ENCODE peak calls at places on chromosomes 12 and 14, in five cellular contexts. P is NCI-H1105, Z is neural crest cell, F is NCI-H1092, V is foreskin fibroblast. J is an unnamed sample.

GRCh38 chr12:72471806-72472205 is 199.6 kb downstream of the TRHDE start:
- DNase-seq in P (no peak), Z (no peak), F (no peak), V (no peak), J (no peak)

GRCh38 chr12:47094804-47095203 is 15.0 kb upstream of the AMIGO2 start:
- DNase-seq in P (no peak), Z (no peak), F (no peak), V (no peak), J (no peak)

GRCh38 chr14:99391671-99392070 is 89.0 kb downstream of the SETD3 start:
- DNase-seq in P (no peak), Z (no peak), F (no peak), V (peak; percentile 74), J (no peak)

GRCh38 chr12:81128930-81129554 is 51.2 kb downstream of the ACSS3 start:
- DNase-seq in P (peak; percentile 54), Z (peak; percentile 14), F (peak; percentile 17), V (peak; percentile 24), J (peak; percentile 62)

GRCh38 chr12:34108967-34109366 is 86.7 kb downstream of the ALG10 start:
- DNase-seq in P (no peak), Z (no peak), F (no peak), V (no peak), J (no peak)

GRCh38 chr12:8681129-8681902 is 16.5 kb upstream of the RIMKLB start:
- DNase-seq in P (peak; percentile 8), Z (no peak), F (no peak), V (peak; percentile 27), J (peak; percentile 98)

GRCh38 chr12:53049582-53050318 is at the start of gene TNS2:
- DNase-seq in P (no peak), Z (no peak), F (no peak), V (peak; percentile 80), J (peak; percentile 66)

GRCh38 chr14:102776761-102777710 is at the start of gene TRAF3:
- DNase-seq in P (no peak), Z (peak; percentile 30), F (no peak), V (peak; percentile 68), J (peak; percentile 72)

GRCh38 chr12:70920251-70920851 is at the start of gene PTPRR:
- DNase-seq in P (peak; percentile 52), Z (peak; percentile 23), F (peak; percentile 10), V (no peak), J (peak; percentile 1)

GRCh38 chr14:91649930-91650329 is 82.0 kb downstream of the CATSPERB start:
- DNase-seq in P (no peak), Z (no peak), F (no peak), V (peak; percentile 28), J (peak; percentile 66)

GRCh38 chr12:41697161-41697560 is 447.5 kb downstream of the GXYLT1 start:
- DNase-seq in P (no peak), Z (no peak), F (no peak), V (no peak), J (no peak)

GRCh38 chr12:115960868-115961802 is 316.4 kb downstream of the MED13L start:
- DNase-seq in P (no peak), Z (no peak), F (no peak), V (no peak), J (no peak)

GRCh38 chr12:89949457-89950195 is 241.0 kb upstream of the ATP2B1 start:
- DNase-seq in P (no peak), Z (no peak), F (peak; percentile 6), V (peak; percentile 35), J (peak; percentile 77)

GRCh38 chr12:39123580-39123979 is 218.2 kb upstream of the CPNE8 start:
- DNase-seq in P (no peak), Z (no peak), F (no peak), V (no peak), J (no peak)

GRCh38 chr14:67883717-67884116 is 64.1 kb downstream of the RAD51B start:
- DNase-seq in P (no peak), Z (no peak), F (no peak), V (no peak), J (peak; percentile 59)

GRCh38 chr14:74952697-74953484 is 2.5 kb downstream of the PGF start:
- DNase-seq in P (peak; percentile 20), Z (no peak), F (no peak), V (no peak), J (no peak)

GRCh38 chr14:61661471-61661988 is 33.8 kb upstream of the HIF1A start:
- DNase-seq in P (no peak), Z (no peak), F (no peak), V (no peak), J (peak; percentile 94)

GRCh38 chr12:9810721-9811120 is 16.6 kb upstream of the KLRF1 start:
- DNase-seq in P (no peak), Z (no peak), F (no peak), V (peak; percentile 20), J (no peak)

GRCh38 chr12:76666272-76666845 is 97.6 kb upstream of the ZDHHC17 start:
- DNase-seq in P (peak; percentile 23), Z (no peak), F (no peak), V (no peak), J (no peak)

GRCh38 chr14:106813477-106813823 is 1287.1 kb downstream of the TMEM121 start:
- DNase-seq in P (no peak), Z (no peak), F (no peak), V (no peak), J (no peak)

GRCh38 chr12:59100585-59100984 is 180.3 kb upstream of the LRIG3 start:
- DNase-seq in P (no peak), Z (no peak), F (no peak), V (no peak), J (no peak)

GRCh38 chr14:98444077-98444476 is 827.9 kb downstream of the BCL11B start:
- DNase-seq in P (no peak), Z (no peak), F (no peak), V (no peak), J (no peak)

GRCh38 chr12:56338643-56339422 is at the start of gene IL23A:
- DNase-seq in P (no peak), Z (no peak), F (no peak), V (no peak), J (no peak)

GRCh38 chr12:24427776-24428175 is 478.3 kb upstream of the SOX5 start:
- DNase-seq in P (no peak), Z (no peak), F (no peak), V (no peak), J (no peak)